ENCODE peak calls at places on chromosome 12, in five cellular contexts. One of them, this sample, is unnamed.

GRCh38 chr12:46677749-46678148 is 148.0 kb downstream of the SLC38A4 start:
- DNase-seq in CD14-positive monocyte: no peak
- DNase-seq in effector memory CD8-positive, alpha-beta T cell: no peak
- DNase-seq in breast epithelium: no peak
- DNase-seq in Daoy: peak; percentile 47
- DNase-seq in this sample: no peak

GRCh38 chr12:107651867-107652449 is 33.6 kb upstream of the PWP1 start:
- DNase-seq in effector memory CD8-positive, alpha-beta T cell: no peak
- DNase-seq in breast epithelium: no peak
- DNase-seq in Daoy: no peak
- DNase-seq in CD14-positive monocyte: no peak
- DNase-seq in this sample: no peak

GRCh38 chr12:2018401-2018800 is 14.1 kb upstream of the DCP1B start:
- DNase-seq in Daoy: no peak
- DNase-seq in effector memory CD8-positive, alpha-beta T cell: no peak
- DNase-seq in breast epithelium: no peak
- DNase-seq in CD14-positive monocyte: no peak
- DNase-seq in this sample: no peak

GRCh38 chr12:18427520-18427919 is 166.2 kb downstream of the PIK3C2G start:
- DNase-seq in Daoy: no peak
- DNase-seq in breast epithelium: no peak
- DNase-seq in CD14-positive monocyte: no peak
- DNase-seq in effector memory CD8-positive, alpha-beta T cell: no peak
- DNase-seq in this sample: no peak

GRCh38 chr12:47507221-47507620 is 198.6 kb downstream of the RPAP3 start:
- DNase-seq in CD14-positive monocyte: no peak
- DNase-seq in Daoy: no peak
- DNase-seq in effector memory CD8-positive, alpha-beta T cell: no peak
- DNase-seq in breast epithelium: no peak
- DNase-seq in this sample: no peak

GRCh38 chr12:85661461-85662208 is 174.6 kb downstream of the RASSF9 start:
- DNase-seq in effector memory CD8-positive, alpha-beta T cell: no peak
- DNase-seq in CD14-positive monocyte: no peak
- DNase-seq in Daoy: no peak
- DNase-seq in breast epithelium: no peak
- DNase-seq in this sample: no peak

GRCh38 chr12:56581418-56582145 is 48.5 kb downstream of the BAZ2A start:
- DNase-seq in Daoy: peak; percentile 86
- DNase-seq in CD14-positive monocyte: no peak
- DNase-seq in effector memory CD8-positive, alpha-beta T cell: peak; percentile 11
- DNase-seq in breast epithelium: no peak
- DNase-seq in this sample: no peak

GRCh38 chr12:17866802-17867201 is 223.2 kb downstream of the RERGL start:
- DNase-seq in breast epithelium: no peak
- DNase-seq in effector memory CD8-positive, alpha-beta T cell: no peak
- DNase-seq in CD14-positive monocyte: no peak
- DNase-seq in Daoy: no peak
- DNase-seq in this sample: no peak

GRCh38 chr12:122980192-122981035 is at the start of gene ARL6IP4:
- DNase-seq in effector memory CD8-positive, alpha-beta T cell: peak; percentile 61
- DNase-seq in CD14-positive monocyte: no peak
- DNase-seq in breast epithelium: no peak
- DNase-seq in Daoy: peak; percentile 83
- DNase-seq in this sample: peak; percentile 19

GRCh38 chr12:71591601-71592000 is 72.0 kb downstream of the ZFC3H1 start:
- DNase-seq in effector memory CD8-positive, alpha-beta T cell: no peak
- DNase-seq in Daoy: no peak
- DNase-seq in CD14-positive monocyte: no peak
- DNase-seq in breast epithelium: no peak
- DNase-seq in this sample: no peak

GRCh38 chr12:70581199-70581598 is 56.0 kb downstream of the PTPRB start:
- DNase-seq in CD14-positive monocyte: no peak
- DNase-seq in Daoy: no peak
- DNase-seq in breast epithelium: no peak
- DNase-seq in effector memory CD8-positive, alpha-beta T cell: no peak
- DNase-seq in this sample: no peak

GRCh38 chr12:129776977-129777667 is 126.7 kb downstream of the TMEM132D start:
- DNase-seq in breast epithelium: no peak
- DNase-seq in effector memory CD8-positive, alpha-beta T cell: no peak
- DNase-seq in Daoy: peak; percentile 59
- DNase-seq in CD14-positive monocyte: no peak
- DNase-seq in this sample: no peak

GRCh38 chr12:13661005-13661887 is 320.2 kb downstream of the GRIN2B start:
- DNase-seq in breast epithelium: peak; percentile 53
- DNase-seq in effector memory CD8-positive, alpha-beta T cell: no peak
- DNase-seq in CD14-positive monocyte: no peak
- DNase-seq in Daoy: peak; percentile 57
- DNase-seq in this sample: no peak

GRCh38 chr12:49189731-49190314 is 943 bp upstream of the TUBA1A start:
- DNase-seq in effector memory CD8-positive, alpha-beta T cell: no peak
- DNase-seq in Daoy: no peak
- DNase-seq in breast epithelium: no peak
- DNase-seq in CD14-positive monocyte: no peak
- DNase-seq in this sample: no peak

GRCh38 chr12:66693901-66694513 is 15.1 kb upstream of the GRIP1 start:
- DNase-seq in breast epithelium: no peak
- DNase-seq in Daoy: peak; percentile 59
- DNase-seq in effector memory CD8-positive, alpha-beta T cell: peak; percentile 21
- DNase-seq in CD14-positive monocyte: no peak
- DNase-seq in this sample: peak; percentile 28

GRCh38 chr12:132213359-132214160 is 69.3 kb downstream of the NOC4L start:
- DNase-seq in breast epithelium: no peak
- DNase-seq in effector memory CD8-positive, alpha-beta T cell: no peak
- DNase-seq in CD14-positive monocyte: no peak
- DNase-seq in Daoy: no peak
- DNase-seq in this sample: no peak

GRCh38 chr12:2691340-2692111 is 103.2 kb upstream of the FKBP4 start:
- DNase-seq in effector memory CD8-positive, alpha-beta T cell: peak; percentile 47
- DNase-seq in Daoy: peak; percentile 63
- DNase-seq in CD14-positive monocyte: no peak
- DNase-seq in breast epithelium: peak; percentile 43
- DNase-seq in this sample: no peak

GRCh38 chr12:31533470-31533869 is 57.5 kb downstream of the DENND5B start:
- DNase-seq in effector memory CD8-positive, alpha-beta T cell: no peak
- DNase-seq in CD14-positive monocyte: no peak
- DNase-seq in Daoy: no peak
- DNase-seq in breast epithelium: no peak
- DNase-seq in this sample: no peak

GRCh38 chr12:62260733-62261683 is 804 bp downstream of the USP15 start:
- DNase-seq in breast epithelium: no peak
- DNase-seq in Daoy: peak; percentile 56
- DNase-seq in effector memory CD8-positive, alpha-beta T cell: peak; percentile 34
- DNase-seq in CD14-positive monocyte: peak; percentile 65
- DNase-seq in this sample: peak; percentile 95

GRCh38 chr12:24879644-24880043 is 69.3 kb downstream of the BCAT1 start:
- DNase-seq in Daoy: no peak
- DNase-seq in effector memory CD8-positive, alpha-beta T cell: no peak
- DNase-seq in breast epithelium: no peak
- DNase-seq in CD14-positive monocyte: no peak
- DNase-seq in this sample: no peak

GRCh38 chr12:124592481-124593160 is 25.2 kb upstream of the NCOR2 start:
- DNase-seq in Daoy: peak; percentile 38
- DNase-seq in effector memory CD8-positive, alpha-beta T cell: no peak
- DNase-seq in CD14-positive monocyte: peak; percentile 75
- DNase-seq in breast epithelium: no peak
- DNase-seq in this sample: no peak

GRCh38 chr12:32211066-32211768 is 104.6 kb downstream of the BICD1 start:
- DNase-seq in Daoy: no peak
- DNase-seq in breast epithelium: no peak
- DNase-seq in CD14-positive monocyte: no peak
- DNase-seq in effector memory CD8-positive, alpha-beta T cell: no peak
- DNase-seq in this sample: no peak

GRCh38 chr12:83818888-83819287 is 1093.7 kb downstream of the SLC6A15 start:
- DNase-seq in CD14-positive monocyte: no peak
- DNase-seq in effector memory CD8-positive, alpha-beta T cell: no peak
- DNase-seq in breast epithelium: no peak
- DNase-seq in Daoy: no peak
- DNase-seq in this sample: no peak

GRCh38 chr12:25816637-25817036 is 141.8 kb upstream of the RASSF8 start:
- DNase-seq in CD14-positive monocyte: no peak
- DNase-seq in breast epithelium: no peak
- DNase-seq in effector memory CD8-positive, alpha-beta T cell: no peak
- DNase-seq in Daoy: no peak
- DNase-seq in this sample: no peak

GRCh38 chr12:100326208-100326607 is 30.7 kb upstream of the SLC17A8 start:
- DNase-seq in effector memory CD8-positive, alpha-beta T cell: no peak
- DNase-seq in breast epithelium: no peak
- DNase-seq in CD14-positive monocyte: no peak
- DNase-seq in Daoy: no peak
- DNase-seq in this sample: no peak

GRCh38 chr12:89825591-89826449 is 117.2 kb upstream of the ATP2B1 start:
- DNase-seq in Daoy: peak; percentile 33
- DNase-seq in effector memory CD8-positive, alpha-beta T cell: no peak
- DNase-seq in breast epithelium: no peak
- DNase-seq in CD14-positive monocyte: no peak
- DNase-seq in this sample: no peak

GRCh38 chr12:33438890-33439586 is 581 bp downstream of the SYT10 start:
- DNase-seq in breast epithelium: no peak
- DNase-seq in CD14-positive monocyte: no peak
- DNase-seq in effector memory CD8-positive, alpha-beta T cell: no peak
- DNase-seq in Daoy: peak; percentile 6
- DNase-seq in this sample: no peak

GRCh38 chr12:107663277-107663676 is 22.3 kb upstream of the PWP1 start:
- DNase-seq in Daoy: no peak
- DNase-seq in breast epithelium: no peak
- DNase-seq in effector memory CD8-positive, alpha-beta T cell: no peak
- DNase-seq in CD14-positive monocyte: no peak
- DNase-seq in this sample: no peak

This sample was measured in SIG-M5.